ENCODE peak calls at places on chromosome 18, in four cellular contexts. W, R, D and T are unnamed samples.

GRCh38 chr18:49340446-49340845 is 120.0 kb downstream of the DYM start:
- DNase-seq in W (no peak), R (no peak), D (no peak), T (no peak)

GRCh38 chr18:9506046-9506792 is 30.9 kb downstream of the RALBP1 start:
- DNase-seq in R (no peak), W (no peak), D (no peak), T (no peak)

GRCh38 chr18:13611058-13611615 is 115.2 kb downstream of the FAM210A start:
- DNase-seq in W (no peak), R (peak), D (peak), T (no peak)

GRCh38 chr18:30280861-30281470 is 761.6 kb downstream of the DSC3 start:
- DNase-seq in R (no peak), W (no peak), D (peak), T (peak)

GRCh38 chr18:10168477-10168876 is 254.7 kb downstream of the VAPA start:
- DNase-seq in R (no peak), W (no peak), D (no peak), T (no peak)

GRCh38 chr18:57965246-57965645 is 78.8 kb upstream of the NEDD4L start:
- DNase-seq in W (no peak), D (no peak), R (no peak), T (no peak)

GRCh38 chr18:79778291-79778791 is 19.4 kb upstream of the KCNG2 start:
- DNase-seq in R (no peak), D (peak), W (peak), T (no peak)

GRCh38 chr18:14092625-14093361 is 39.4 kb downstream of the ZNF519 start:
- DNase-seq in R (no peak), D (no peak), W (no peak), T (no peak)

GRCh38 chr18:47868744-47869143 is 61.7 kb downstream of the SMAD2 start:
- DNase-seq in D (no peak), W (no peak), R (no peak), T (no peak)

GRCh38 chr18:63949068-63949737 is at the start of gene HMSD:
- DNase-seq in D (peak), W (peak), R (no peak), T (no peak)

GRCh38 chr18:35171315-35171987 is 69.4 kb upstream of the ZNF397 start:
- DNase-seq in D (no peak), W (no peak), R (no peak), T (no peak)

GRCh38 chr18:30302181-30302580 is 740.4 kb downstream of the DSC3 start:
- DNase-seq in W (no peak), R (no peak), D (no peak), T (no peak)

GRCh38 chr18:79935925-79936324 is 15.5 kb downstream of the SLC66A2 start:
- DNase-seq in R (no peak), D (peak), W (peak), T (no peak)

GRCh38 chr18:58335821-58336220 is 291.8 kb downstream of the NEDD4L start:
- DNase-seq in R (no peak), D (no peak), W (no peak), T (no peak)

GRCh38 chr18:62407660-62408059 is 82.5 kb downstream of the TNFRSF11A start:
- DNase-seq in D (no peak), W (no peak), R (no peak), T (no peak)

GRCh38 chr18:34929336-34929780 is 111.9 kb upstream of the MAPRE2 start:
- DNase-seq in W (no peak), R (no peak), D (no peak), T (no peak)

GRCh38 chr18:61765097-61765496 is 127.7 kb downstream of the RNF152 start:
- DNase-seq in R (no peak), D (no peak), W (no peak), T (no peak)

GRCh38 chr18:44938396-44939036 is 257.8 kb downstream of the SETBP1 start:
- DNase-seq in W (no peak), R (no peak), D (peak), T (no peak)

GRCh38 chr18:61738042-61738441 is 154.8 kb downstream of the RNF152 start:
- DNase-seq in W (no peak), R (peak), D (no peak), T (no peak)

GRCh38 chr18:58087928-58088722 is 44.1 kb downstream of the NEDD4L start:
- DNase-seq in W (peak), D (peak), R (no peak), T (no peak)

GRCh38 chr18:76369791-76370555 is 125.1 kb downstream of the ZNF516 start:
- DNase-seq in W (no peak), R (no peak), D (no peak), T (no peak)

GRCh38 chr18:79487198-79488165 is 91.8 kb downstream of the NFATC1 start:
- DNase-seq in W (peak), R (no peak), D (no peak), T (no peak)

GRCh38 chr18:48167901-48168300 is 237.4 kb upstream of the SMAD2 start:
- DNase-seq in W (no peak), R (no peak), D (no peak), T (no peak)

GRCh38 chr18:46815661-46816060 is 58.8 kb upstream of the ST8SIA5 start:
- DNase-seq in W (no peak), D (no peak), R (no peak), T (no peak)

GRCh38 chr18:35277633-35278032 is 12.4 kb downstream of the ZSCAN30 start:
- DNase-seq in D (no peak), W (no peak), R (no peak), T (no peak)

GRCh38 chr18:51010218-51010617 is 19.8 kb upstream of the SMAD4 start:
- DNase-seq in D (no peak), R (no peak), W (no peak), T (no peak)

GRCh38 chr18:8854962-8855361 is 149.6 kb downstream of the MTCL1 start:
- DNase-seq in D (no peak), W (no peak), R (no peak), T (no peak)

GRCh38 chr18:31990823-31991222 is 27.8 kb upstream of the RNF125 start:
- DNase-seq in R (no peak), W (no peak), D (no peak), T (no peak)

GRCh38 chr18:7946724-7947377 is 379.7 kb downstream of the PTPRM start:
- DNase-seq in W (no peak), R (no peak), D (peak), T (no peak)

GRCh38 chr18:41071826-41072225 is 883.2 kb upstream of the PIK3C3 start:
- DNase-seq in R (no peak), W (no peak), D (no peak), T (no peak)

GRCh38 chr18:41077076-41077475 is 878.0 kb upstream of the PIK3C3 start:
- DNase-seq in D (no peak), W (no peak), R (no peak), T (no peak)

GRCh38 chr18:41072946-41073345 is 882.1 kb upstream of the PIK3C3 start:
- DNase-seq in R (no peak), W (no peak), D (no peak), T (no peak)

GRCh38 chr18:41073372-41073954 is 881.6 kb upstream of the PIK3C3 start:
- DNase-seq in W (no peak), R (no peak), D (no peak), T (no peak)

DNA sequence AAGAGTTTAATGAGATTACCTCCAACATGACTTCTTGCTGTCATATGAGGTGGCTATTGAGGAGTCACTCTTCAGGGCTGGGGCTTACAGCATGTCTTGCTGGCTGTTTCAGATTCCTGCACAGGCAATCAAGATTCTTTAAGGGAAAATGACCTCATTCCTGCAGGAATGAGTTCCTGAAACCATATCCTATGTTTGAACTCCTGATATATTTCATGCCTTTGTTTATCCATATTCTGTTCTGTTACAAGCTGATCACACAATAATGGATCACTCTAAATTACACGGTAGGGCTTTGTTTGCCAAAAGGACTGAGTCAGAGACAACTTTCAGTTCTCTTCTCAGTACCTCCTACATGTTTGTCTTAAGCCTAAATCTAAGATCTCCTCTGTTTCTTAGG is 879.8 kb upstream of the PIK3C3 start:
- DNase-seq in W (no peak), R (no peak), D (no peak), T (no peak)
- H3K27ac ChIP-seq in W (no peak), R (no peak), D (no peak), T (no peak)

GRCh38 chr18:74084184-74084583 is 63.5 kb downstream of the FBXO15 start:
- DNase-seq in D (peak), W (no peak), R (no peak), T (no peak)

GRCh38 chr18:74081966-74082365 is 65.7 kb downstream of the FBXO15 start:
- DNase-seq in W (no peak), D (no peak), R (no peak), T (no peak)

GRCh38 chr18:74083071-74083954 is 64.3 kb downstream of the FBXO15 start:
- DNase-seq in R (no peak), D (no peak), W (no peak), T (no peak)

GRCh38 chr18:74078257-74078656 is 69.4 kb downstream of the FBXO15 start:
- DNase-seq in W (no peak), R (no peak), D (no peak), T (no peak)

GRCh38 chr18:74082476-74083070 is 65.1 kb downstream of the FBXO15 start:
- DNase-seq in D (peak), R (no peak), W (peak), T (peak)
- H3K27ac ChIP-seq in D (peak), R (peak), W (no peak), T (no peak)

GRCh38 chr18:22033085-22033484 is 136.3 kb upstream of the GATA6 start:
- DNase-seq in D (peak), R (no peak), W (no peak), T (no peak)
- H3K27ac ChIP-seq in D (peak), R (no peak), W (peak), T (no peak)

GRCh38 chr18:12579775-12580174 is 78.1 kb downstream of the SPIRE1 start:
- DNase-seq in D (no peak), R (no peak), W (no peak), T (no peak)
- H3K27ac ChIP-seq in D (no peak), R (no peak), W (peak), T (no peak)

GRCh38 chr18:75208055-75208835 is 694 bp downstream of the PTGR3 start:
- DNase-seq in W (peak), R (peak), D (peak), T (peak)
- H3K27ac ChIP-seq in W (peak), R (peak), D (no peak), T (peak)

DNA sequence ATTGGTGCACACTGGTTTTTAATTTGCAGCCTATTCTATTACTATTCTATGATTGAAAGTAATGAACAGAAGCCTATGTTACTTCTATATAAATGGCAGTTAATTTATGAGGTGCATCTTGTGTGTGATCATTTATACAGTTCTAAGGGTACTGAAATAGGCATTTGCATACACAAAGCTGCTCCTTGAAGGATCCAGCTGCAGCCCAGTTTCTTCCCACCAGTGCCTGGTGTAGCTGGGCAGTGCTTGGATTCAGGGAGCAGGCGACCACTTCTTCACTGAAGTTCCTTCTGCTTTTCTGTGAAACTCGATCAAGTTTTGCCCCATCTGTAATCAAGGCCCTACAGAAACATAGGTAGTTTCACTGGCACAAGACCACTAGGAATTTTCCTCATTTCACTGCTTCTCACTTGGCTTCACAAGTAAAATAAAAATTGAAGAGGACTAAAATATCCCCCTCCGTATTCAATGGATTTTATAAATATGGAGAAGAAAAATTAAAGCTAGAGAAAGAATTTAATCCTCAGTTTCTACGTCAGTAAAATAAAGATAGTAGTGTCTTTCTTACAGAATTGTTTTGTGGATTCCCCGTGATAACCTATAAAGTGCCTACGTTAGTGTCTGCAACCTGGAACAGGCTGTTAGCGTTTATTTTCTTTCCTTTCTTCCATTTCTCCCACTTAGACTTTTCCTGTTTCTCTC is 1.7 kb upstream of the LPIN2 start:
- DNase-seq in W (no peak), D (no peak), R (no peak), T (peak)
- H3K27ac ChIP-seq in W (peak), D (no peak), R (peak), T (peak)